ENCODE peak calls at places on chromosomes 16 and 17, in six cellular contexts. M is hypothalamus, C is HCT116, K is neural crest cell, I is SW 1271, W is NCI-H1092. U is an unnamed sample.

GRCh38 chr16:4936991-4937781 is at the start of gene PPL:
- DNase-seq in M (no peak), K (no peak), C (peak; percentile 76), W (no peak), I (no peak), U (peak; percentile 7)

GRCh38 chr17:16442594-16443389 is 27.4 kb downstream of the TRPV2 start:
- DNase-seq in K (no peak), W (no peak), C (no peak), M (no peak), I (no peak), U (no peak)

GRCh38 chr17:4586043-4586442 is 1.7 kb downstream of the SMTNL2 start:
- DNase-seq in W (no peak), C (no peak), I (no peak), K (no peak), M (no peak), U (no peak)

GRCh38 chr16:13453938-13454553 is 465.9 kb upstream of the ERCC4 start:
- DNase-seq in W (peak; percentile 35), M (no peak), I (no peak), K (peak; percentile 53), C (peak; percentile 4), U (no peak)

GRCh38 chr16:66020642-66021041 is 345.8 kb upstream of the CDH5 start:
- DNase-seq in M (no peak), I (no peak), K (no peak), C (no peak), W (no peak), U (no peak)

GRCh38 chr17:65064452-65065019 is 8.0 kb upstream of the GNA13 start:
- DNase-seq in W (no peak), I (no peak), K (no peak), M (no peak), C (no peak), U (no peak)

GRCh38 chr16:85310868-85311585 is 198.8 kb upstream of the CIBAR2 start:
- DNase-seq in C (no peak), K (no peak), W (no peak), I (no peak), M (no peak), U (no peak)

GRCh38 chr16:77442078-77442477 is 7.2 kb upstream of the ADAMTS18 start:
- DNase-seq in W (no peak), C (no peak), M (no peak), K (no peak), I (no peak), U (no peak)

GRCh38 chr16:53952215-53953208 is 248.6 kb downstream of the FTO start:
- DNase-seq in W (no peak), K (no peak), C (no peak), I (no peak), M (no peak), U (no peak)

GRCh38 chr17:2171725-2172446 is 117.0 kb downstream of the HIC1 start:
- DNase-seq in W (peak; percentile 68), C (no peak), K (no peak), M (peak; percentile 13), I (no peak), U (no peak)

GRCh38 chr17:20733923-20734322 is 154.4 kb downstream of the CDRT15L2 start:
- DNase-seq in M (no peak), W (no peak), C (no peak), I (no peak), K (no peak), U (no peak)

U was measured in T-helper 2 cell treated with Interferon-gamma antibody and Interleukin-4, amounts not matched to agents 5 μg/mL and 100 μg/mL, for 36 hours.